ENCODE peak calls at places on chromosomes 6 and 20, in five cellular contexts. One of them, this sample, is unnamed.

GRCh38 chr6:32565511-32565910 is 24.1 kb downstream of the HLA-DRB1 start:
- DNase-seq in hippocampal formation: no peak
- DNase-seq in neural crest cell: no peak
- DNase-seq in NCI-H2081: no peak
- DNase-seq in ascending aorta: no peak
- DNase-seq in this sample: no peak

GRCh38 chr6:138540468-138540867 is 41.2 kb upstream of the NHSL1 start:
- DNase-seq in hippocampal formation: no peak
- DNase-seq in neural crest cell: no peak
- DNase-seq in NCI-H2081: no peak
- DNase-seq in ascending aorta: no peak
- DNase-seq in this sample: no peak

GRCh38 chr6:13613029-13613594 is 2.0 kb upstream of the NOL7 start:
- DNase-seq in hippocampal formation: no peak
- DNase-seq in neural crest cell: no peak
- DNase-seq in NCI-H2081: no peak
- DNase-seq in ascending aorta: no peak
- DNase-seq in this sample: no peak

GRCh38 chr6:63598001-63598250 is 25.6 kb downstream of the LOC128125822 start:
- DNase-seq in hippocampal formation: no peak
- DNase-seq in neural crest cell: no peak
- DNase-seq in NCI-H2081: peak
- DNase-seq in ascending aorta: no peak
- DNase-seq in this sample: no peak

GRCh38 chr6:159952289-159953005 is 16.4 kb upstream of the IGF2R start:
- DNase-seq in hippocampal formation: no peak
- DNase-seq in neural crest cell: no peak
- DNase-seq in NCI-H2081: no peak
- DNase-seq in ascending aorta: no peak
- DNase-seq in this sample: no peak

GRCh38 chr6:34743625-34744293 is 13.5 kb upstream of the SNRPC start:
- DNase-seq in hippocampal formation: no peak
- DNase-seq in neural crest cell: no peak
- DNase-seq in NCI-H2081: no peak
- DNase-seq in ascending aorta: no peak
- DNase-seq in this sample: no peak

GRCh38 chr6:33878541-33878940 is 74.7 kb upstream of the MLN start:
- DNase-seq in hippocampal formation: no peak
- DNase-seq in neural crest cell: no peak
- DNase-seq in NCI-H2081: peak
- DNase-seq in ascending aorta: no peak
- DNase-seq in this sample: no peak

GRCh38 chr20:25481235-25481917 is 73.9 kb downstream of the GINS1 start:
- DNase-seq in hippocampal formation: no peak
- DNase-seq in neural crest cell: no peak
- DNase-seq in NCI-H2081: no peak
- DNase-seq in ascending aorta: no peak
- DNase-seq in this sample: no peak

GRCh38 chr20:59152559-59153354 is 10.9 kb upstream of the ZNF831 start:
- DNase-seq in hippocampal formation: no peak
- DNase-seq in neural crest cell: no peak
- DNase-seq in NCI-H2081: no peak
- DNase-seq in ascending aorta: no peak
- DNase-seq in this sample: no peak

GRCh38 chr6:106939208-106939607 is 35.3 kb downstream of the CD24 start:
- DNase-seq in hippocampal formation: no peak
- DNase-seq in neural crest cell: no peak
- DNase-seq in NCI-H2081: peak
- DNase-seq in ascending aorta: no peak
- DNase-seq in this sample: no peak

GRCh38 chr6:45619994-45620471 is 242.3 kb upstream of the SUPT3H start:
- DNase-seq in hippocampal formation: no peak
- DNase-seq in neural crest cell: no peak
- DNase-seq in NCI-H2081: no peak
- DNase-seq in ascending aorta: no peak
- DNase-seq in this sample: no peak

This sample was measured in amygdala.